ENCODE peak calls at places on chromosomes 3 and 15, in ten cellular contexts. One of them, this sample, is unnamed.
A peak's percentile ranks its signal among the peaks of the same experiment; 100 is the strongest.

GRCh38 chr15:85704720-85705119 is 90.0 kb downstream of the KLHL25 start:
- DNase-seq in AG08395: peak; percentile 9
- DNase-seq in substantia nigra: no peak
- DNase-seq in WTC11: no peak
- DNase-seq in GM12891: no peak
- DNase-seq in AG04450: no peak
- DNase-seq in HFFc6: no peak
- DNase-seq in Right ventricle myocardium superior: no peak
- DNase-seq in EH: no peak
- DNase-seq in IMR-90: no peak
- DNase-seq in this sample: peak; percentile 26

GRCh38 chr3:196322-197153 is at the start of gene CHL1:
- DNase-seq in AG08395: no peak
- DNase-seq in substantia nigra: no peak
- DNase-seq in WTC11: no peak
- DNase-seq in GM12891: peak; percentile 23
- DNase-seq in AG04450: no peak
- DNase-seq in HFFc6: no peak
- DNase-seq in Right ventricle myocardium superior: peak; percentile 42
- DNase-seq in EH: no peak
- DNase-seq in IMR-90: no peak
- DNase-seq in this sample: no peak

GRCh38 chr15:56491110-56491722 is 26.3 kb upstream of the MNS1 start:
- DNase-seq in AG08395: peak; percentile 88
- DNase-seq in substantia nigra: peak; percentile 31
- DNase-seq in WTC11: peak; percentile 70
- DNase-seq in GM12891: peak; percentile 23
- DNase-seq in AG04450: peak; percentile 61
- DNase-seq in HFFc6: peak; percentile 43
- DNase-seq in Right ventricle myocardium superior: peak; percentile 66
- DNase-seq in EH: peak; percentile 70
- DNase-seq in IMR-90: peak; percentile 81
- DNase-seq in this sample: peak; percentile 56

GRCh38 chr3:149658444-149659172 is 783 bp upstream of the WWTR1 start:
- DNase-seq in AG08395: peak; percentile 75
- DNase-seq in substantia nigra: peak; percentile 73
- DNase-seq in WTC11: peak; percentile 72
- DNase-seq in GM12891: no peak
- DNase-seq in AG04450: peak; percentile 46
- DNase-seq in HFFc6: peak; percentile 87
- DNase-seq in Right ventricle myocardium superior: peak; percentile 83
- DNase-seq in EH: peak; percentile 90
- DNase-seq in IMR-90: peak; percentile 86
- DNase-seq in this sample: peak; percentile 75

GRCh38 chr15:28082891-28083688 is 16.0 kb downstream of the OCA2 start:
- DNase-seq in AG08395: no peak
- DNase-seq in substantia nigra: no peak
- DNase-seq in WTC11: no peak
- DNase-seq in GM12891: no peak
- DNase-seq in AG04450: no peak
- DNase-seq in HFFc6: no peak
- DNase-seq in Right ventricle myocardium superior: no peak
- DNase-seq in EH: no peak
- DNase-seq in IMR-90: no peak
- DNase-seq in this sample: no peak

GRCh38 chr15:69852482-69853275 is 245.0 kb downstream of the TLE3 start:
- DNase-seq in AG08395: peak; percentile 16
- DNase-seq in substantia nigra: no peak
- DNase-seq in WTC11: no peak
- DNase-seq in GM12891: no peak
- DNase-seq in AG04450: no peak
- DNase-seq in HFFc6: peak; percentile 64
- DNase-seq in Right ventricle myocardium superior: no peak
- DNase-seq in EH: peak; percentile 91
- DNase-seq in IMR-90: peak; percentile 86
- DNase-seq in this sample: no peak

GRCh38 chr3:179175358-179175757 is 27.2 kb downstream of the PIK3CA start:
- DNase-seq in AG08395: peak; percentile 29
- DNase-seq in substantia nigra: no peak
- DNase-seq in WTC11: no peak
- DNase-seq in GM12891: no peak
- DNase-seq in AG04450: no peak
- DNase-seq in HFFc6: no peak
- DNase-seq in Right ventricle myocardium superior: no peak
- DNase-seq in EH: peak; percentile 58
- DNase-seq in IMR-90: peak; percentile 5
- DNase-seq in this sample: no peak

GRCh38 chr3:175431396-175431795 is 572.3 kb downstream of the NAALADL2 start:
- DNase-seq in AG08395: no peak
- DNase-seq in substantia nigra: no peak
- DNase-seq in WTC11: no peak
- DNase-seq in GM12891: no peak
- DNase-seq in AG04450: no peak
- DNase-seq in HFFc6: no peak
- DNase-seq in Right ventricle myocardium superior: no peak
- DNase-seq in EH: peak; percentile 93
- DNase-seq in IMR-90: peak; percentile 51
- DNase-seq in this sample: no peak

GRCh38 chr3:29597376-29598008 is 316.6 kb downstream of the RBMS3 start:
- DNase-seq in AG08395: no peak
- DNase-seq in substantia nigra: no peak
- DNase-seq in WTC11: no peak
- DNase-seq in GM12891: no peak
- DNase-seq in AG04450: no peak
- DNase-seq in HFFc6: no peak
- DNase-seq in Right ventricle myocardium superior: no peak
- DNase-seq in EH: peak; percentile 21
- DNase-seq in IMR-90: peak; percentile 36
- DNase-seq in this sample: no peak

GRCh38 chr3:107431298-107432012 is 54.2 kb downstream of the CCDC54 start:
- DNase-seq in AG08395: peak; percentile 79
- DNase-seq in substantia nigra: peak; percentile 46
- DNase-seq in WTC11: peak; percentile 77
- DNase-seq in GM12891: peak; percentile 37
- DNase-seq in AG04450: no peak
- DNase-seq in HFFc6: peak; percentile 59
- DNase-seq in Right ventricle myocardium superior: peak; percentile 81
- DNase-seq in EH: peak; percentile 84
- DNase-seq in IMR-90: peak; percentile 50
- DNase-seq in this sample: peak; percentile 86

GRCh38 chr3:119293761-119294401 is at the start of gene ARHGAP31:
- DNase-seq in AG08395: peak; percentile 58
- DNase-seq in substantia nigra: peak; percentile 13
- DNase-seq in WTC11: peak; percentile 63
- DNase-seq in GM12891: peak; percentile 41
- DNase-seq in AG04450: peak; percentile 46
- DNase-seq in HFFc6: peak; percentile 67
- DNase-seq in Right ventricle myocardium superior: peak; percentile 86
- DNase-seq in EH: peak; percentile 81
- DNase-seq in IMR-90: peak; percentile 81
- DNase-seq in this sample: peak; percentile 74